ENCODE peak calls at places on chromosomes 13 and 19, in five cellular contexts. O is body of pancreas, D is fibroblast of lung, Z is NB4, V is AG04449. J is an unnamed sample.

GRCh38 chr13:42266464-42266863 is 5.5 kb upstream of the AKAP11 start:
- DNase-seq in V (peak; percentile 16), D (peak; percentile 74), O (no peak), Z (no peak), J (no peak)

GRCh38 chr13:36848228-36848982 is 29.4 kb downstream of the RFXAP start:
- DNase-seq in Z (peak; percentile 35), D (no peak), V (no peak), O (no peak), J (peak; percentile 52)

GRCh38 chr13:112839347-112840105 is 129.5 kb upstream of the MCF2L start:
- DNase-seq in Z (no peak), O (no peak), V (peak; percentile 31), D (peak; percentile 50), J (no peak)

GRCh38 chr13:24274452-24274971 is 34.9 kb upstream of the C1QTNF9 start:
- DNase-seq in O (no peak), D (peak; percentile 72), V (no peak), Z (no peak), J (peak; percentile 93)

GRCh38 chr19:58037927-58038687 is 4.3 kb downstream of the ZSCAN1 start:
- DNase-seq in Z (no peak), O (no peak), V (no peak), D (no peak), J (no peak)

GRCh38 chr13:39618546-39618945 is 15.6 kb upstream of the LHFPL6 start:
- DNase-seq in D (no peak), O (no peak), V (no peak), Z (no peak), J (no peak)

GRCh38 chr19:44748426-44749254 is at the start of gene BCL3:
- DNase-seq in D (peak; percentile 71), Z (peak; percentile 62), O (peak; percentile 76), V (no peak), J (peak; percentile 81)

GRCh38 chr19:35936738-35937268 is 629 bp downstream of the LRFN3 start:
- DNase-seq in V (no peak), O (no peak), D (no peak), Z (no peak), J (no peak)

GRCh38 chr13:110447058-110447511 is 114.4 kb downstream of the RAB20 start:
- DNase-seq in V (no peak), Z (no peak), D (peak; percentile 23), O (peak; percentile 62), J (peak; percentile 62)

GRCh38 chr19:19386373-19386869 is 19.1 kb upstream of the GATAD2A start:
- DNase-seq in D (no peak), O (no peak), V (no peak), Z (peak; percentile 31), J (no peak)

DNA sequence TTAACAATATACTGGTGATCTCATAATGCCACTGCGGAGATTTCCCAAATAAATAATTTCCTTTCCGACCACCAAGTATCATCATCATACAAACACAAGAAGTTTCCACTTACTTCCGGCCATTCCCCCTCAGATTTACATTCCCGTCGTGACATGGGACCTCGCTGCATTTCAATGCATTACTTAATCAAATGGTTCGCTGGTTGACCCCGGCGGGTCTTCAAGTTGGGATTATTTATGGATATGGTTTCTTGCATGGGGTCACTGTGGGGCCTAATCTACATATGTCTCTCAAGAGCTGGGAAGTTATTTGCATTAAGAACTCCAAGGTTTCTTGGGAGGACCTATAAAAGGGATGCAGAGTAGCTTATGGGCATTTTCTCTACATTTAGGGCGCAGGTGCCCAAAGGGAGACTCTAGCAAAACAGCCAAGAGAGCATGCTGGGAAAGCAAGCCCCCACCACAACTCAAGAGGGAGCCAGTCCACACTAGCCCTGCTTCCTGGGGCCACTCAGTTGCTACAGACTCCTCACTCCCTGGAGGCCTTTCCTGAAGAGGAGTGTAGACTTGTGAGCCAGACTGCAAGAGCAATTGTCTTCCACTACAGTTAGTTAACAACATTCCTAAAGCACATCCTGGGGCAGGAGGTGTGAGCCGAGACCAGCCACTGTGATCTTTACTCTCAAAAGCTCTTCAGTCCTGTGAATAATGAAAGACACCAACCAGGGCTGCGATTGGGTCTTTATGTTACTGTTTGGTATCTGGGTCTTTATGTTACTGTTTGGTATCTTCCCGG is 125.3 kb downstream of the KATNAL1 start:
- DNase-seq in O (no peak), Z (peak; percentile 31), V (no peak), D (no peak), J (peak; percentile 13)
- TF ChIP-seq CTCF in O (no peak), Z (no peak), V (no peak), D (no peak), J (no peak)

GRCh38 chr19:18225355-18225701 is 910 bp downstream of the PDE4C start:
- DNase-seq in V (no peak), D (no peak), O (no peak), Z (no peak), J (no peak)
- H3K4me3 ChIP-seq in V (no peak overlapping the region), D (no peak overlapping the region), O (no peak overlapping the region), Z (no peak overlapping the region), J (no peak overlapping the region)

DNA sequence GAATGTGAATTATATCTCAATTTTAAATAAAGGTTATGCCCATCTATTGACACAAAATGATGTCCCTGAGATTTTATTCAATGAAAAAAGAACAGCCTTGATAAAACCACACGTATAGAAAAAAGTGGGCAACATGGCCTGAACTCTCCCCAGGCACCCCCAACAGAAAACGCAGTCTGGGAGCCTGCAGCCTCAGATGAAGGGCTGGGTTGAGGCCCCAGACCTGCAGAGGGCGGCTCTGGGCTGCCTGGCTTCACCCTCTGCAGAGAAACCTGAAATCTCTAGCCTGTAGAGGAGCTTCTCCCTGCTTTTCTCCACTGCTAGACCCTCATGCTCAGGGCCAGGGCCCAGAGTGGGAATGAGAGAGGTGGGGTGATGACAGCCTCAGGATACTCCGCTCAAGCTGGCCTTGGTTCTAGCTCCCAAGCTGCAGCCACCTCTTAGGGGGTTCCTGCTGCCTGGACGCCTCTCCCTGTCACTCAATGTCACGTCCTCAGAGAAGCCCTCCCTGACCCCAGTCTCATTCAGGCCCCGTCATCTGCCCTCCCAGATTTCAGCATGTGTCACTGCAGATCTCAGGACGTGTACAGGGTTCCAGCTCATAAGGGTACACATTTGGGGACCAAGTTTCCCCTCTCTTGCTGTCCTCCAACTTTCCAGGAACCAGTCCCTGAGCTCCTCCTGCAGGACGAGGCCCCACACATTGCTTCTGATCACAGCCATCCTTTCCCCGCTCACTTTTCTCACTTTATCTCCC is 1.8 kb downstream of the MBD3 start:
- DNase-seq in O (no peak), V (no peak), D (peak; percentile 21), Z (peak; percentile 58), J (peak; percentile 67)
- TF ChIP-seq CTCF in O (no peak), V (peak; percentile 55), D (peak; percentile 17), Z (peak; percentile 18), J (peak; percentile 51)

GRCh38 chr19:46366620-46367277 is 19.9 kb downstream of the PPP5C start:
- DNase-seq in O (no peak), V (no peak), Z (no peak), D (no peak), J (no peak)
- H3K4me3 ChIP-seq in O (no peak overlapping the region), V (no peak overlapping the region), Z (no peak overlapping the region), D (no peak overlapping the region), J (no peak overlapping the region)

GRCh38 chr19:13827656-13828055 is 32.4 kb downstream of the ZSWIM4 start:
- DNase-seq in D (no peak), Z (no peak), O (no peak), V (no peak), J (no peak)
- TF ChIP-seq CTCF in D (no peak), Z (no peak), O (no peak), V (no peak), J (no peak)

GRCh38 chr19:54572696-54573311 is 786 bp upstream of the LILRA2 start:
- DNase-seq in D (no peak), V (no peak), Z (peak; percentile 90), O (no peak), J (no peak)
- H3K4me3 ChIP-seq in D (no peak overlapping the region), V (no peak overlapping the region), Z (peak overlapping the region; percentile 40), O (no peak overlapping the region), J (no peak overlapping the region)

DNA sequence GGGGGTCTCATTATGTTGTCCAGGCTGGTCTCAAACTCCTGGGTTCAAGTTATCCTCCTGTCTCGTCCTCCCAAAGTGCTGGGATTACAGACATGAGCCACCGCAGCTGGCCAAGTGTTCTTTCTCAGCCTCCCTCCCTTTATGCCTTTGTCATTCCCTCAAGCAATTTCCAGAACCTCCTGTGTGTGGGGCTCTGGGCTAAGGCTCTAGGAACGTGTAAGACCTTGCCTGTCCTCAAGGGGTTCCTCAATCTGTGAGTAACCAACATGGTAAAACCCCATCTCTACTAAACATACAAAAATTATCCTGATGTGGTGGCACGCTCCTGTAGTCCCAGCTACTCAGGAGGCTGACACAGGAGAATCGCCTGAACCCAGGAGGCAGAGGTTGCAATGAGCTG is 15.5 kb upstream of the SPACA4 start:
- DNase-seq in Z (peak; percentile 81), V (no peak), O (no peak), D (no peak), J (no peak)
- TF ChIP-seq CTCF in Z (peak; percentile 65), V (no peak), O (no peak), D (no peak), J (no peak)

GRCh38 chr19:13965377-13965896 is 13.1 kb downstream of the DCAF15 start:
- DNase-seq in D (no peak), Z (no peak), V (no peak), O (no peak), J (no peak)

GRCh38 chr19:13961826-13962737 is 9.8 kb downstream of the DCAF15 start:
- DNase-seq in O (no peak), V (no peak), Z (no peak), D (peak; percentile 30), J (no peak)

GRCh38 chr19:13962738-13963602 is 10.7 kb downstream of the DCAF15 start:
- DNase-seq in V (no peak), Z (no peak), D (peak; percentile 62), O (no peak), J (no peak)

GRCh38 chr19:13964776-13965175 is 12.5 kb downstream of the DCAF15 start:
- DNase-seq in Z (no peak), O (no peak), V (peak; percentile 9), D (peak; percentile 63), J (no peak)

DNA sequence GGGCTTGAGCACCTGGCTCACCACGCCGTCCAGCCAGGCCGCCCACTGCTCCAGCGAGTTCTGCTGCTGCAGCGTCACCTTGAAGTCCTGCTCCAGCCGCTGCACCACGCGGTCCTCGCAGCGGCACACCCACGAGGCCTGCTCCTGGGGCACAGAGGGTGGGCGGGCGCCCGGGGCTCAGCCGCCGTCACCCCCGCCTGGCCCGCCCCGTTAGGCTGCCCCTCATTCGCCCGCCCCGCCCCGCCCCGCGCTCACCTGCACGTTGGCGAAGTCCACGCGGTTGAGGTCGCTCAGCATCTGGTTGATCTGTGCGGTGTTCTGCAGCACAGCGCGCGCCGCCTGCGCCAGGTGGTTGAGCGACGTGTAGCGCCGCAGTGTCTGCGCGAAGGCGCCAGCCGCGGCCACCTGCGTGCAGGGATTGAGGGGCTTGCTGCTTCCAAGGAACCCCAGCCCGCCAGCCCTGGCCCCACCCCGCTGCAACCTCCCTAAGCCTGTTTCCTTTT is 11.3 kb downstream of the DCAF15 start:
- DNase-seq in O (no peak), Z (no peak), V (no peak), D (no peak), J (no peak)
- H3K4me3 ChIP-seq in O (no peak overlapping the region), Z (no peak overlapping the region), V (no peak overlapping the region), D (no peak overlapping the region), J (no peak overlapping the region)

J was measured in GM12865.